ENCODE peak calls at places on chromosome 4, in four cellular contexts. One of them, this sample, is unnamed.

GRCh38 chr4:118076958-118077766 is 42.9 kb downstream of the NDST3 start:
- DNase-seq in dorsolateral prefrontal cortex: no peak
- DNase-seq in NCI-H774: no peak
- DNase-seq in KBM-7: peak; percentile 65
- DNase-seq in this sample: no peak

GRCh38 chr4:170853422-170854021 is 763.8 kb upstream of the AADAT start:
- DNase-seq in dorsolateral prefrontal cortex: no peak
- DNase-seq in NCI-H774: no peak
- DNase-seq in KBM-7: peak; percentile 71
- DNase-seq in this sample: peak; percentile 11

GRCh38 chr4:29423836-29424721 is 1296.1 kb upstream of the PCDH7 start:
- DNase-seq in dorsolateral prefrontal cortex: no peak
- DNase-seq in NCI-H774: no peak
- DNase-seq in KBM-7: no peak
- DNase-seq in this sample: peak; percentile 59

GRCh38 chr4:73780834-73781233 is 40.5 kb downstream of the CXCL8 start:
- DNase-seq in dorsolateral prefrontal cortex: no peak
- DNase-seq in NCI-H774: no peak
- DNase-seq in KBM-7: no peak
- DNase-seq in this sample: no peak

GRCh38 chr4:185803015-185803414 is 9.0 kb downstream of the SORBS2 start:
- DNase-seq in dorsolateral prefrontal cortex: no peak
- DNase-seq in NCI-H774: no peak
- DNase-seq in KBM-7: no peak
- DNase-seq in this sample: no peak

GRCh38 chr4:73721419-73721818 is 18.9 kb upstream of the CXCL8 start:
- DNase-seq in dorsolateral prefrontal cortex: no peak
- DNase-seq in NCI-H774: no peak
- DNase-seq in KBM-7: no peak
- DNase-seq in this sample: no peak

GRCh38 chr4:15234585-15235126 is 193.2 kb upstream of the C1QTNF7 start:
- DNase-seq in dorsolateral prefrontal cortex: no peak
- DNase-seq in NCI-H774: no peak
- DNase-seq in KBM-7: no peak
- DNase-seq in this sample: no peak

GRCh38 chr4:3250956-3251690 is 2.2 kb downstream of the MSANTD1 start:
- DNase-seq in dorsolateral prefrontal cortex: peak; percentile 13
- DNase-seq in NCI-H774: no peak
- DNase-seq in KBM-7: no peak
- DNase-seq in this sample: no peak

GRCh38 chr4:166075599-166075998 is 202.6 kb downstream of the TLL1 start:
- DNase-seq in dorsolateral prefrontal cortex: no peak
- DNase-seq in NCI-H774: no peak
- DNase-seq in KBM-7: no peak
- DNase-seq in this sample: no peak

GRCh38 chr4:131499139-131499873 is 1649.8 kb upstream of the PCDH10 start:
- DNase-seq in dorsolateral prefrontal cortex: no peak
- DNase-seq in NCI-H774: no peak
- DNase-seq in KBM-7: peak; percentile 1
- DNase-seq in this sample: peak; percentile 34

GRCh38 chr4:70969076-70969475 is 24.4 kb upstream of the DCK start:
- DNase-seq in dorsolateral prefrontal cortex: no peak
- DNase-seq in NCI-H774: no peak
- DNase-seq in KBM-7: peak; percentile 35
- DNase-seq in this sample: no peak

GRCh38 chr4:144223654-144224053 is 83.1 kb upstream of the GYPA start:
- DNase-seq in dorsolateral prefrontal cortex: no peak
- DNase-seq in NCI-H774: no peak
- DNase-seq in KBM-7: no peak
- DNase-seq in this sample: no peak

GRCh38 chr4:111961806-111962205 is 183.4 kb upstream of the FAM241A start:
- DNase-seq in dorsolateral prefrontal cortex: no peak
- DNase-seq in NCI-H774: no peak
- DNase-seq in KBM-7: no peak
- DNase-seq in this sample: no peak

GRCh38 chr4:89404530-89404929 is 96.9 kb upstream of the GPRIN3 start:
- DNase-seq in dorsolateral prefrontal cortex: no peak
- DNase-seq in NCI-H774: no peak
- DNase-seq in KBM-7: no peak
- DNase-seq in this sample: no peak

GRCh38 chr4:63717384-63717783 is 691.9 kb downstream of the TECRL start:
- DNase-seq in dorsolateral prefrontal cortex: no peak
- DNase-seq in NCI-H774: no peak
- DNase-seq in KBM-7: peak; percentile 25
- DNase-seq in this sample: no peak

GRCh38 chr4:133136833-133137232 is 12.3 kb upstream of the PCDH10 start:
- DNase-seq in dorsolateral prefrontal cortex: no peak
- DNase-seq in NCI-H774: no peak
- DNase-seq in KBM-7: no peak
- DNase-seq in this sample: no peak

GRCh38 chr4:75557696-75558095 is 1.8 kb downstream of the ODAPH start:
- DNase-seq in dorsolateral prefrontal cortex: no peak
- DNase-seq in NCI-H774: no peak
- DNase-seq in KBM-7: no peak
- DNase-seq in this sample: no peak

GRCh38 chr4:67198757-67199156 is 346.5 kb downstream of the CENPC start:
- DNase-seq in dorsolateral prefrontal cortex: no peak
- DNase-seq in NCI-H774: no peak
- DNase-seq in KBM-7: peak; percentile 53
- DNase-seq in this sample: peak; percentile 1

GRCh38 chr4:53781614-53782467 is 190.6 kb upstream of the LNX1 start:
- DNase-seq in dorsolateral prefrontal cortex: no peak
- DNase-seq in NCI-H774: peak; percentile 23
- DNase-seq in KBM-7: no peak
- DNase-seq in this sample: no peak

GRCh38 chr4:41693629-41694028 is 54.9 kb downstream of the PHOX2B start:
- DNase-seq in dorsolateral prefrontal cortex: no peak
- DNase-seq in NCI-H774: peak; percentile 18
- DNase-seq in KBM-7: peak; percentile 52
- DNase-seq in this sample: no peak

GRCh38 chr4:3786196-3786869 is 20.1 kb downstream of the ADRA2C start:
- DNase-seq in dorsolateral prefrontal cortex: peak; percentile 72
- DNase-seq in NCI-H774: no peak
- DNase-seq in KBM-7: no peak
- DNase-seq in this sample: no peak

GRCh38 chr4:110900206-110900769 is 277.4 kb upstream of the PITX2 start:
- DNase-seq in dorsolateral prefrontal cortex: no peak
- DNase-seq in NCI-H774: no peak
- DNase-seq in KBM-7: no peak
- DNase-seq in this sample: no peak